ENCODE peak calls at places on chromosomes 7 and 10, in five cellular contexts. One of them, this sample, is unnamed.

GRCh38 chr7:44048031-44048795 is 3.7 kb downstream of the DBNL start:
- ATAC-seq in activated CD8-positive, alpha-beta T cell treated with anti-CD3 and anti-CD28 coated beads for 36 hours: no peak
- ATAC-seq in lower lobe of right lung: no peak
- ATAC-seq in left lung: no peak
- ATAC-seq in right lobe of liver: no peak
- ATAC-seq in this sample: no peak

GRCh38 chr7:1763033-1763432 is 93.0 kb downstream of the ELFN1 start:
- ATAC-seq in activated CD8-positive, alpha-beta T cell treated with anti-CD3 and anti-CD28 coated beads for 36 hours: no peak
- ATAC-seq in lower lobe of right lung: no peak
- ATAC-seq in left lung: no peak
- ATAC-seq in right lobe of liver: no peak
- ATAC-seq in this sample: no peak

GRCh38 chr7:100372694-100373093 is 593 bp upstream of the PILRA start:
- ATAC-seq in activated CD8-positive, alpha-beta T cell treated with anti-CD3 and anti-CD28 coated beads for 36 hours: peak; percentile 8
- ATAC-seq in lower lobe of right lung: peak; percentile 6
- ATAC-seq in left lung: peak; percentile 1
- ATAC-seq in right lobe of liver: no peak
- ATAC-seq in this sample: no peak

GRCh38 chr10:131930150-131930549 is 29.3 kb downstream of the PPP2R2D start:
- ATAC-seq in activated CD8-positive, alpha-beta T cell treated with anti-CD3 and anti-CD28 coated beads for 36 hours: no peak
- ATAC-seq in lower lobe of right lung: no peak
- ATAC-seq in left lung: no peak
- ATAC-seq in right lobe of liver: no peak
- ATAC-seq in this sample: no peak

GRCh38 chr10:101280511-101280910 is 51.2 kb upstream of the LBX1 start:
- ATAC-seq in activated CD8-positive, alpha-beta T cell treated with anti-CD3 and anti-CD28 coated beads for 36 hours: no peak
- ATAC-seq in lower lobe of right lung: no peak
- ATAC-seq in left lung: no peak
- ATAC-seq in right lobe of liver: no peak
- ATAC-seq in this sample: no peak

GRCh38 chr7:110595694-110596093 is 495.2 kb upstream of the LRRN3 start:
- ATAC-seq in activated CD8-positive, alpha-beta T cell treated with anti-CD3 and anti-CD28 coated beads for 36 hours: peak; percentile 30
- ATAC-seq in lower lobe of right lung: no peak
- ATAC-seq in left lung: no peak
- ATAC-seq in right lobe of liver: no peak
- ATAC-seq in this sample: no peak

GRCh38 chr7:156725982-156726381 is 85.4 kb downstream of the RNF32 start:
- ATAC-seq in activated CD8-positive, alpha-beta T cell treated with anti-CD3 and anti-CD28 coated beads for 36 hours: no peak
- ATAC-seq in lower lobe of right lung: no peak
- ATAC-seq in left lung: peak; percentile 10
- ATAC-seq in right lobe of liver: no peak
- ATAC-seq in this sample: no peak

GRCh38 chr7:90689256-90689655 is 93.1 kb downstream of the CDK14 start:
- ATAC-seq in activated CD8-positive, alpha-beta T cell treated with anti-CD3 and anti-CD28 coated beads for 36 hours: no peak
- ATAC-seq in lower lobe of right lung: no peak
- ATAC-seq in left lung: no peak
- ATAC-seq in right lobe of liver: no peak
- ATAC-seq in this sample: no peak

DNA sequence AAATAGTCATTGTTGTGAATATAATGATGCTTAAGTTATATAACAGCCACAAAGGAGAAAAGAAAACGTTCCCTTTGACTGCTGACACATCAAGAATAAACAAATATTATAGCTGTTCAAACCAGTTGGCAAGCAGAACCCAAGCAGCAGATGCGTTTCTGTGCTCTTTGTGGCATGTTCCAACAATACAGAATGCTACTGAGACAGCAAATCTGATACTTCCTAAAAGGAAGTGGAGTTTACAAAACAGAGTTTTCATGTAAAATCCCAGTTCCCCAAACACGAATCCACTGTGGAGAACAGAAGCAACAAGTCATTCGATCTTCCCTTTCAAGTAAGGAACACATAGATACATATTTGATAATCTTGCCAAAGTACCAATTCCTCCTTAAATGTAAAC is 170.9 kb upstream of the ASAH2 start:
- ATAC-seq in activated CD8-positive, alpha-beta T cell treated with anti-CD3 and anti-CD28 coated beads for 36 hours: no peak
- ATAC-seq in lower lobe of right lung: no peak
- ATAC-seq in left lung: no peak
- ATAC-seq in right lobe of liver: no peak
- ATAC-seq in this sample: no peak
- TF ChIP-seq CTCF in activated CD8-positive, alpha-beta T cell treated with anti-CD3 and anti-CD28 coated beads for 36 hours: no peak
- TF ChIP-seq CTCF in lower lobe of right lung: no peak
- TF ChIP-seq CTCF in left lung: no peak
- TF ChIP-seq CTCF in right lobe of liver: no peak
- TF ChIP-seq CTCF in this sample: no peak

GRCh38 chr10:88389456-88389855 is 193.7 kb downstream of the RNLS start:
- ATAC-seq in activated CD8-positive, alpha-beta T cell treated with anti-CD3 and anti-CD28 coated beads for 36 hours: no peak
- ATAC-seq in lower lobe of right lung: peak; percentile 48
- ATAC-seq in left lung: no peak
- ATAC-seq in right lobe of liver: no peak
- ATAC-seq in this sample: no peak
- TF ChIP-seq CTCF in activated CD8-positive, alpha-beta T cell treated with anti-CD3 and anti-CD28 coated beads for 36 hours: peak; percentile 59
- TF ChIP-seq CTCF in lower lobe of right lung: peak; percentile 66
- TF ChIP-seq CTCF in left lung: peak; percentile 47
- TF ChIP-seq CTCF in right lobe of liver: peak; percentile 71
- TF ChIP-seq CTCF in this sample: peak; percentile 53

DNA sequence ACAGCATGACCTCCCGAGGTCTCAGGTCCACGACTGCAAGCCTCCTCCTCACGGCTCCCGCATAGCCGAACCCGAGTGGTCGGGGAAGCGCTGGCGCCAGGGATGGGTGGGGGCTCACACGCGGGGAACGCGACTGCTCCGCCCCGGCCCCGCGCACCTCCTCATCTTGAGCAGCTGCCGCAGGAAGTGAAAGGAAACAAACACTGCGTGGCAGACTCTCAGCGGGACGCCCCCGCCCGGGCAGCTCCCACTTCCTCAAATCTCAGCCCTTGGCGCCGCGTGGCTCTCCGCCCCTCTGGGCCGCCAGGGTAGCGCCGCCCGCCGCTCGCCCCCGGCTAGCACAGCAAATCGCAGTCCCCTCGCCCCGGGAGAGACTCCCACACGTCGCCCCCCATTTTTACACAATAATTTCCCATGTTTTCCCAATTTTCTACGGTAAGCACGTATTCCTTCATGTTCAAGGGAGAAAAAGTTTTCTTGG is at the start of gene TMEM243:
- ATAC-seq in activated CD8-positive, alpha-beta T cell treated with anti-CD3 and anti-CD28 coated beads for 36 hours: peak; percentile 48
- ATAC-seq in lower lobe of right lung: peak; percentile 85
- ATAC-seq in left lung: peak; percentile 81
- ATAC-seq in right lobe of liver: peak; percentile 89
- ATAC-seq in this sample: peak; percentile 84
- TF ChIP-seq CTCF in activated CD8-positive, alpha-beta T cell treated with anti-CD3 and anti-CD28 coated beads for 36 hours: no peak
- TF ChIP-seq CTCF in lower lobe of right lung: peak; percentile 34
- TF ChIP-seq CTCF in left lung: peak; percentile 6
- TF ChIP-seq CTCF in right lobe of liver: no peak
- TF ChIP-seq CTCF in this sample: no peak

GRCh38 chr7:105594034-105594433 is 12.7 kb upstream of the EFCAB10 start:
- ATAC-seq in activated CD8-positive, alpha-beta T cell treated with anti-CD3 and anti-CD28 coated beads for 36 hours: no peak
- ATAC-seq in lower lobe of right lung: no peak
- ATAC-seq in left lung: no peak
- ATAC-seq in right lobe of liver: peak; percentile 72
- ATAC-seq in this sample: no peak
- TF ChIP-seq CTCF in activated CD8-positive, alpha-beta T cell treated with anti-CD3 and anti-CD28 coated beads for 36 hours: no peak
- TF ChIP-seq CTCF in lower lobe of right lung: no peak
- TF ChIP-seq CTCF in left lung: no peak
- TF ChIP-seq CTCF in right lobe of liver: no peak
- TF ChIP-seq CTCF in this sample: no peak

DNA sequence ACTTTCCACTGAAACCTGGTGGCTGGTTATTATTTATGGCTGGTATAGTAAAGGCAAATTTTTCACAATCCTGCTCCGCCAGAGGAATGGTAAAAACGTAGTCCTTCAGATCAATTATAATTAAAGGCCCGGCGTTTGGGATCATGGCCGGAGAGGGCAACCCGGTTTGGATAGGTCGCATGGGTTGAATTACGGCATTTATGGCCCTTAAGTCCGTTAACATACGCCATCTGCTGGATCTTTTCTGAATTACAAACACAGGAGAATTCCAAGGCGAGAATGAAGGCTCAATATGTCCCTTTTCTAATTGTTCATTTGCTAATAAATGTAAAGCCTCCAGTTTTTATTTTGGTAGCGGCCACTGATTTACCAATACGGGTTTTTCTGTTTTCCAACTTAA is 11.3 kb upstream of the TAS2R3 start:
- ATAC-seq in activated CD8-positive, alpha-beta T cell treated with anti-CD3 and anti-CD28 coated beads for 36 hours: no peak
- ATAC-seq in lower lobe of right lung: no peak
- ATAC-seq in left lung: no peak
- ATAC-seq in right lobe of liver: no peak
- ATAC-seq in this sample: no peak
- TF ChIP-seq CTCF in activated CD8-positive, alpha-beta T cell treated with anti-CD3 and anti-CD28 coated beads for 36 hours: peak; percentile 78
- TF ChIP-seq CTCF in lower lobe of right lung: peak; percentile 12
- TF ChIP-seq CTCF in left lung: no peak
- TF ChIP-seq CTCF in right lobe of liver: peak; percentile 8
- TF ChIP-seq CTCF in this sample: no peak

DNA sequence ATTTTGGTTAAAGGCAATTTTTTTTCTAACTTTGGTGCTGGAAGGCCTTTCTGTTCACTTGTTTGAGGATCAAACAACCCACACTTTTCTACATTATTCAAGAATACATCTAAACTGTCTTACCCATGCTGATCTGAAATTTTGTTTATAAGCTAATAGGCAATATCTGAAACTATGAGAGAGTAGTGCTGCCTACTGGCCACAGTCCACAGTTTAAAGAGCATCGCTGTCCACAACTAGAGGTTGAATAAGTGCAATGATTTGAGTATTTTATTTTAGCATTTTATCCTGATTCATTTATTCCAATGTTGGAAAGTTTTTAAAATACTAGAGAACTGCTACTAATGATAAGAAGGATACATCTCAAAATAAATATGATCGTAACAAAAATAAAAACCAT is 306.9 kb downstream of the ELMO1 start:
- ATAC-seq in activated CD8-positive, alpha-beta T cell treated with anti-CD3 and anti-CD28 coated beads for 36 hours: no peak
- ATAC-seq in lower lobe of right lung: no peak
- ATAC-seq in left lung: no peak
- ATAC-seq in right lobe of liver: peak; percentile 80
- ATAC-seq in this sample: no peak
- TF ChIP-seq CTCF in activated CD8-positive, alpha-beta T cell treated with anti-CD3 and anti-CD28 coated beads for 36 hours: no peak
- TF ChIP-seq CTCF in lower lobe of right lung: no peak
- TF ChIP-seq CTCF in left lung: no peak
- TF ChIP-seq CTCF in right lobe of liver: peak; percentile 15
- TF ChIP-seq CTCF in this sample: no peak